ENCODE peak calls at places on chromosomes 7 and 10, in ten cellular contexts. O is osteoblast, A is testis, W is left ventricle myocardium inferior, F is dorsolateral prefrontal cortex, J is IMR-90, H is progenitor cell of endocrine pancreas, Y is glutamatergic neuron, E is A549, M is upper lobe of right lung. Z is an unnamed sample.

GRCh38 chr7:41955475-41956243 is 252.8 kb upstream of the INHBA start:
- DNase-seq in H (no peak), O (peak), F (peak), Y (peak), M (peak), A (peak), W (peak), J (peak), E (peak), Z (peak)

GRCh38 chr7:106895246-106895864 is 30.3 kb downstream of the PIK3CG start:
- DNase-seq in J (no peak), W (no peak), M (no peak), F (no peak), Y (no peak), H (no peak), O (no peak), A (no peak), E (no peak), Z (no peak)

GRCh38 chr10:7527468-7527867 is 116.6 kb upstream of the SFMBT2 start:
- DNase-seq in A (no peak), E (no peak), W (no peak), O (no peak), F (no peak), H (no peak), Y (no peak), M (no peak), J (no peak), Z (no peak)

GRCh38 chr7:158572000-158572828 is 15.4 kb downstream of the PTPRN2 start:
- DNase-seq in J (no peak), A (no peak), F (no peak), Y (no peak), M (no peak), E (peak), W (no peak), H (no peak), O (peak), Z (peak)

GRCh38 chr10:104614245-104614831 is 26.8 kb upstream of the SORCS3 start:
- DNase-seq in E (peak), J (peak), F (no peak), W (no peak), H (no peak), A (peak), Y (peak), O (no peak), M (no peak), Z (peak)

GRCh38 chr7:45662540-45663166 is 88.5 kb downstream of the ADCY1 start:
- DNase-seq in M (no peak), F (no peak), O (no peak), W (no peak), J (no peak), H (no peak), E (no peak), Y (no peak), A (peak), Z (no peak)

GRCh38 chr7:831596-832291 is 532 bp upstream of the SUN1 start:
- DNase-seq in M (no peak), Y (no peak), W (no peak), J (peak), F (no peak), H (no peak), O (peak), A (no peak), E (peak), Z (peak)

GRCh38 chr10:59337254-59337653 is 25.1 kb downstream of the FAM13C start:
- DNase-seq in H (no peak), A (peak), F (peak), W (no peak), M (no peak), Y (no peak), E (no peak), O (peak), J (peak), Z (peak)

GRCh38 chr10:114703377-114704125 is 45.5 kb upstream of the ABLIM1 start:
- DNase-seq in Y (peak), E (peak), O (no peak), W (no peak), H (no peak), J (peak), F (no peak), M (no peak), A (peak), Z (no peak)

GRCh38 chr10:42551582-42552187 is 86.7 kb downstream of the ZNF33B start:
- DNase-seq in Y (no peak), M (no peak), J (no peak), E (no peak), W (no peak), A (no peak), O (no peak), H (no peak), F (no peak), Z (no peak)

GRCh38 chr7:45697576-45698136 is 123.5 kb downstream of the ADCY1 start:
- DNase-seq in O (no peak), E (no peak), M (no peak), W (no peak), J (peak), F (peak), Y (no peak), H (no peak), A (no peak), Z (no peak)

GRCh38 chr7:97013025-97013424 is 7.7 kb downstream of the DLX6 start:
- DNase-seq in Y (no peak), J (no peak), E (no peak), W (no peak), H (no peak), M (no peak), F (no peak), O (no peak), A (no peak), Z (no peak)

GRCh38 chr7:55425141-55425752 is 60.1 kb downstream of the LANCL2 start:
- DNase-seq in E (no peak), Y (no peak), J (no peak), H (no peak), M (no peak), W (no peak), O (no peak), A (no peak), F (no peak), Z (no peak)

GRCh38 chr7:114806590-114807167 is 115.2 kb upstream of the MDFIC start:
- DNase-seq in F (no peak), H (no peak), O (no peak), M (no peak), A (peak), E (no peak), Y (no peak), J (peak), W (no peak), Z (no peak)

GRCh38 chr10:29356931-29357330 is 68.1 kb downstream of the LYZL1 start:
- DNase-seq in Y (no peak), A (no peak), H (no peak), W (no peak), E (no peak), F (no peak), J (no peak), O (no peak), M (no peak), Z (no peak)

GRCh38 chr10:21468086-21468485 is 57.4 kb downstream of the SKIDA1 start:
- DNase-seq in J (no peak), O (no peak), E (no peak), M (no peak), H (no peak), Y (no peak), W (no peak), F (no peak), A (no peak), Z (no peak)

GRCh38 chr10:71431945-71432905 is 35.5 kb downstream of the CDH23 start:
- DNase-seq in M (no peak), E (peak), H (no peak), Y (no peak), A (peak), O (peak), W (no peak), F (no peak), J (no peak), Z (peak)

GRCh38 chr10:25465582-25466372 is 291.0 kb downstream of the GPR158 start:
- DNase-seq in O (no peak), E (no peak), M (no peak), A (no peak), H (no peak), J (no peak), F (no peak), Y (no peak), W (no peak), Z (no peak)

Z was measured in adrenal gland.